ENCODE peak calls at places on chromosome 19, in four cellular contexts. J is WTC11, W is K562, T is GM12878. A is an unnamed sample.
A peak's percentile ranks its signal among the peaks of the same experiment; 100 is the strongest.

GRCh38 chr19:28465317-28466086 is 747.4 kb downstream of the UQCRFS1 start:
- DNase-seq in J (no peak), W (no peak), T (no peak), A (no peak)

GRCh38 chr19:32814624-32815023 is 54.9 kb downstream of the SLC7A9 start:
- DNase-seq in W (no peak), T (no peak), J (no peak), A (no peak)

GRCh38 chr19:18697680-18698079 is 14.2 kb downstream of the CRTC1 start:
- DNase-seq in W (no peak), J (no peak), T (no peak), A (no peak)

GRCh38 chr19:6273701-6274601 is 5.8 kb downstream of the MLLT1 start:
- DNase-seq in J (no peak), T (no peak), W (peak; percentile 63), A (peak; percentile 74)

GRCh38 chr19:30003862-30004261 is 61.8 kb downstream of the URI1 start:
- DNase-seq in T (no peak), J (no peak), W (no peak), A (no peak)

GRCh38 chr19:7787602-7788177 is 24.6 kb downstream of the CLEC4M start:
- DNase-seq in J (no peak), W (no peak), T (no peak), A (no peak)

GRCh38 chr19:14337510-14337909 is 43.7 kb upstream of the ADGRE5 start:
- DNase-seq in W (peak; percentile 83), T (no peak), J (peak; percentile 82), A (peak; percentile 65)

GRCh38 chr19:9869008-9869617 is 34.0 kb downstream of the PIN1 start:
- DNase-seq in T (no peak), J (no peak), W (no peak), A (no peak)

GRCh38 chr19:45772130-45772880 is 3.3 kb upstream of the SIX5 start:
- DNase-seq in J (no peak), W (no peak), T (no peak), A (no peak)

GRCh38 chr19:2084993-2085720 is 11.0 kb downstream of the MOB3A start:
- DNase-seq in W (peak; percentile 70), T (peak; percentile 96), J (no peak), A (peak; percentile 20)

GRCh38 chr19:5804516-5805464 is at the start of gene NRTN:
- DNase-seq in W (peak; percentile 91), T (no peak), J (peak; percentile 65), A (peak; percentile 82)

GRCh38 chr19:5775668-5776309 is 8.8 kb downstream of the PRR22 start:
- DNase-seq in W (no peak), T (no peak), J (no peak), A (no peak)

GRCh38 chr19:7534531-7534980 is 961 bp upstream of the PNPLA6 start:
- DNase-seq in T (no peak), W (peak; percentile 64), J (peak; percentile 74), A (peak; percentile 80)

GRCh38 chr19:56806639-56807038 is 33.9 kb downstream of the PEG3 start:
- DNase-seq in T (no peak), W (no peak), J (no peak), A (no peak)

GRCh38 chr19:590396-590745 is 690 bp downstream of the HCN2 start:
- DNase-seq in T (no peak), J (no peak), W (no peak), A (peak; percentile 68)

GRCh38 chr19:44757735-44758505 is 9.4 kb downstream of the BCL3 start:
- DNase-seq in W (no peak), J (peak; percentile 76), T (no peak), A (peak; percentile 87)

GRCh38 chr19:7293795-7294570 is at the start of gene INSR:
- DNase-seq in T (peak; percentile 54), J (peak; percentile 85), W (peak; percentile 94), A (peak; percentile 99)

GRCh38 chr19:53102701-53103140 is 501 bp downstream of the ZNF160 start:
- DNase-seq in W (no peak), J (peak; percentile 27), T (no peak), A (peak; percentile 69)

GRCh38 chr19:5717215-5717614 is 2.7 kb downstream of the LONP1 start:
- DNase-seq in J (no peak), T (no peak), W (no peak), A (no peak)

GRCh38 chr19:35154535-35155406 is at the start of gene FXYD5:
- DNase-seq in W (peak; percentile 94), T (no peak), J (peak; percentile 64), A (peak; percentile 60)

GRCh38 chr19:29485293-29485692 is 40.5 kb upstream of the VSTM2B start:
- DNase-seq in J (no peak), W (no peak), T (no peak), A (no peak)

GRCh38 chr19:54209058-54209747 is 8.5 kb downstream of the RPS9 start:
- DNase-seq in J (peak; percentile 36), W (peak; percentile 28), T (no peak), A (peak; percentile 62)

GRCh38 chr19:54209748-54210494 is 9.3 kb downstream of the RPS9 start:
- DNase-seq in W (peak; percentile 80), T (no peak), J (no peak), A (peak; percentile 82)

GRCh38 chr19:54206831-54207177 is 6.1 kb downstream of the RPS9 start:
- DNase-seq in T (no peak), W (no peak), J (no peak), A (no peak)

GRCh38 chr19:54208784-54209057 is 8.1 kb downstream of the RPS9 start:
- DNase-seq in J (no peak), T (no peak), W (no peak), A (no peak)

GRCh38 chr19:54207908-54208783 is 7.5 kb downstream of the RPS9 start:
- DNase-seq in T (peak; percentile 84), W (peak; percentile 82), J (no peak), A (no peak)
- TF ChIP-seq USF1 in T (peak; percentile 34), W (peak; percentile 93), J (no peak), A (no peak)

GRCh38 chr19:50703915-50704548 is 15.6 kb downstream of the SHANK1 start:
- DNase-seq in T (no peak), W (peak; percentile 72), J (no peak), A (no peak)
- TF ChIP-seq USF1 in T (no peak), W (no peak), J (no peak), A (no peak)

GRCh38 chr19:39823693-39824092 is 10.3 kb downstream of the DYRK1B start:
- DNase-seq in T (no peak), J (no peak), W (no peak), A (peak; percentile 52)

GRCh38 chr19:39825093-39825463 is 8.9 kb downstream of the DYRK1B start:
- DNase-seq in J (no peak), T (no peak), W (no peak), A (no peak)

GRCh38 chr19:39826311-39826945 is 7.5 kb downstream of the DYRK1B start:
- DNase-seq in W (no peak), T (no peak), J (no peak), A (no peak)

GRCh38 chr19:39825531-39826076 is 8.4 kb downstream of the DYRK1B start:
- DNase-seq in J (no peak), W (no peak), T (no peak), A (no peak)

DNA sequence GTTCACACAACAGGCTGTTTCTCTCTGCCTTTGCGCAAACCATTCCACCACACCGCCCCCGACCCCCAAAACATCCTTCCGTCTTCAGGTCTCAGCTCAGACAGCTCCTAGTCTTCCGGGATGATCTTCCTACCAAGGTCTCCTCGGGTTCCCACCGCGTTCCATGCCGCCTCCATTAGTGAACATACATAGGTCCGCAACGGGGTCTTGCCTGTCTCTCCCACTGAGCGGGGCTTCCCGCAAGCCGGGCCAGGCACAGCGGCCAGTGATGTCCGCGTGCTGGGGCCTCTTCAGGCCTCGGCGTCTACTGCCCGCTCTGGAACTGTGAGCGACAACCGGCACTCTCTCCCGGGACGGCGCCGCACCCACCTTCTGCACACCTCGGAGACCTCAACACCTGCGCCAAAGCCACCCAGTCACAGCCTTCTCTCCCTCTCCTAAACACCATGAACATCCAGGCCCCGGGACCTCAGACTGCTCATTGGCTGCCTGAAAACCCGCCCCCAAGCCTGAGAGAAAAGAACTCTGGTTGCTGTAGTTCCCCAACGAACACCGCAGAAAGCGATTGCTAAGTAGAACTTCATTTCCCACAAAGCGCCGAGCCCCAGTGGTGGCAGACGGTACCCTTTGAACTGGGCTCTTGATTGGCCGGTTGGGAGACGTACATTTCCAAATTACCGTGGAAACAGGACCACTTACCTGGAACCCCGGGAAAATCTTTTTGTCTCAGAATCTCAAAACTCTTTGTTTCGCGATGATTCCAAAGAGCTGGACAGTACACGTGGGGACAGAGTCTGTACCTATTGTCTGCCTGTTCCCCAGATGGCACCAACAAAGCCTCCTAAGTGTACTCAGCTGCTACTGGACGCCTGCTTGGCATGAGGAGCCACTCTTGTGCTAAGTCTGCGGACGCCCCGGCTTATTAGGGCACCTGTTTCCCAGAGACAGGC is 9.5 kb downstream of the DYRK1B start:
- DNase-seq in J (peak; percentile 91), W (no peak), T (peak; percentile 67), A (peak; percentile 93)
- TF ChIP-seq USF1 in J (no peak), W (no peak), T (no peak), A (no peak)

DNA sequence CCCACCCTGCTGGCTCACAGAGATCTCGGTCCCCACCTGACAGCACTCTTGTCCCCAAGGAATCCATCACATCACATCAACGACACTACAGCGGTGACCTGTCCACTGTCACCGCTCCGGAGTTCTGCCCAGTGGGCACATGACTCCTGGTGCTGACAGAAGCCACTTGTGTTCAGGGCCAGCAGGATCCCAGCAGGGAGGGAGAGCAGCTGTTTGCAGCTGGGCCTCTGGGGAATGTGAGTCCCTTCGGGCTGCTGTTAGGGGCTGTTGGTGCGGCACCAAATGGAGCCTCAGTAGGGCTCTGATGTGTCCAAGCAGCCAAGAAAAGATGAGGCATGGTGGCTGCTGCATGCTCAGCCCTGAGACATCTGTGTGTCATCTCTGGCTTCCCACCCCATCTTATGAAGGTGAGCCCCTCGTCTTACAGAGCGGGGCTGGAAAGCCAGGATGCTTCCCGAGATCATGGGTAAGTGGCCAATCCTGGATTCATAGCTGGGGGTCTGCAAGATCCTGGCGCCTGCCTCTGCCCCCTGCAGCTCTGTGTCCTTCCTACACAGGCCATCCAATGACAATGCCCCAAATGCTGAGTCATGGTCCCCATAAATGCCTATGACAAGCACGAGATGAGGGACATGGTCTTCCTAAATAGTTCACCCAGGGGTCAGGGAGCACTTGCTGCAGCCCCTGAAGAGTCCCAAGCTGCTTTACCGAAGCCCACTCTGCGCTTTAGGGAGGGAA is 56.0 kb downstream of the F2RL3 start:
- DNase-seq in T (no peak), J (no peak), W (peak; percentile 18), A (no peak)
- TF ChIP-seq USF1 in T (no peak), J (no peak), W (no peak), A (no peak)

DNA sequence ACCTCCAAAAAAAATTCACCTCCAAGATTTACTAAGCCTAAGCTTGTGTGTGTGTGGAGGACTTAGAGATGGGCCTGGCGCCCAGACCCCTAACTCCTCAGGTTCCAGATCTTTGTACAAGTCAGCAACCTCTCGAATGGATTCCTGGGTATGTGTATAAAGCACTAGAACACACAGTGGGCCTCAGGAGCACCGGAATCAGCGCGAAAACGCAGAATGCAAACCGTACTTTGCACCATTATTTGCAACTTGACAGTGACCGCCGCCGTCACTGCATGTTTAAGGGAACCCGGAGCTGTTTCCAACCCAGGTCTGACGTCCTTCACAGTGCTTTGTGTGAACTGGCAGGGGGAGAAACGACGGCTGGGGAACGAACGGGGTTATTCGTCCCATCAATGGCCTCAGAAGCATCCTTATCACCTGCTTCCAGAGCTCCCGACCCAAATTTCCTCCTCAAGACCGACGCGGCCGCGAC is 688 bp downstream of the ZNF606 start:
- DNase-seq in W (no peak), J (no peak), T (no peak), A (peak; percentile 33)
- TF ChIP-seq USF1 in W (no peak), J (no peak), T (no peak), A (no peak)

GRCh38 chr19:42241279-42241678 is 1.1 kb downstream of the GSK3A start:
- DNase-seq in W (no peak), J (no peak), T (no peak), A (no peak)
- TF ChIP-seq USF1 in W (no peak), J (no peak), T (no peak), A (no peak)

A was measured in SK-N-SH.